ENCODE peak calls at places on chromosomes 12 and 14, in ten cellular contexts. M, W, V, F, R, S, L, U, Z and X are unnamed samples.

GRCh38 chr12:124083708-124084107 is 110.7 kb downstream of the ZNF664 start:
- DNase-seq in L (no peak), S (no peak), W (peak), R (no peak), F (no peak), U (no peak), Z (no peak), V (no peak), M (no peak), X (no peak)

GRCh38 chr12:118055865-118056773 is 4.9 kb downstream of the WSB2 start:
- DNase-seq in S (no peak), W (peak), F (no peak), R (no peak), M (no peak), Z (peak), U (no peak), L (no peak), V (no peak), X (no peak)

GRCh38 chr12:77382096-77382742 is 316.9 kb upstream of the E2F7 start:
- DNase-seq in S (no peak), F (no peak), U (no peak), R (no peak), M (no peak), L (no peak), W (no peak), Z (no peak), V (no peak), X (no peak)

GRCh38 chr12:106392746-106393145 is 35.2 kb downstream of the POLR3B start:
- DNase-seq in L (peak), M (no peak), F (no peak), V (no peak), S (no peak), R (peak), W (no peak), Z (no peak), U (no peak), X (no peak)

GRCh38 chr12:55996715-55997534 is at the start of gene SUOX:
- DNase-seq in R (peak), U (no peak), L (peak), V (peak), Z (peak), F (peak), S (peak), M (no peak), W (peak), X (peak)

GRCh38 chr14:88005050-88005481 is at the start of gene GPR65:
- DNase-seq in R (no peak), L (no peak), M (no peak), U (peak), W (no peak), F (no peak), Z (no peak), S (no peak), V (peak), X (no peak)

GRCh38 chr14:76844223-76844622 is 18.0 kb downstream of the LRRC74A start:
- DNase-seq in M (no peak), V (peak), W (no peak), U (peak), R (no peak), S (peak), F (peak), L (no peak), Z (peak), X (no peak)

GRCh38 chr14:36367985-36368774 is 47.7 kb upstream of the MBIP start:
- DNase-seq in L (no peak), V (no peak), Z (no peak), F (no peak), W (no peak), S (no peak), U (no peak), M (no peak), R (no peak), X (no peak)

GRCh38 chr12:51938744-51939143 is 12.8 kb upstream of the ACVR1B start:
- DNase-seq in W (no peak), U (no peak), R (no peak), S (no peak), V (no peak), F (no peak), M (no peak), Z (no peak), L (no peak), X (no peak)

GRCh38 chr12:123601602-123602489 is at the start of gene DDX55:
- DNase-seq in V (peak), M (peak), L (peak), U (peak), F (peak), R (peak), S (peak), W (peak), Z (peak), X (peak)

GRCh38 chr12:40733871-40734270 is 41.6 kb downstream of the CNTN1 start:
- DNase-seq in R (no peak), F (no peak), Z (no peak), L (no peak), S (no peak), V (no peak), U (no peak), W (no peak), M (no peak), X (no peak)

GRCh38 chr12:5395443-5396401 is 36.2 kb upstream of the NTF3 start:
- DNase-seq in V (no peak), M (no peak), W (no peak), Z (peak), F (no peak), R (no peak), S (no peak), L (no peak), U (no peak), X (no peak)

GRCh38 chr12:79194595-79194994 is 330.0 kb downstream of the SYT1 start:
- DNase-seq in L (no peak), M (no peak), Z (no peak), R (no peak), U (no peak), W (no peak), S (no peak), V (no peak), F (no peak), X (peak)

GRCh38 chr12:124217508-124217981 is 77.3 kb upstream of the RFLNA start:
- DNase-seq in Z (no peak), F (no peak), L (peak), V (no peak), R (peak), U (no peak), M (no peak), W (peak), S (no peak), X (no peak)

GRCh38 chr12:11500222-11500860 is 105.0 kb upstream of the PRB2 start:
- DNase-seq in V (peak), R (peak), U (peak), Z (peak), F (peak), L (peak), M (peak), W (peak), S (peak), X (peak)

GRCh38 chr14:34582117-34582680 is 42.7 kb upstream of the EAPP start:
- DNase-seq in M (no peak), V (no peak), W (no peak), U (no peak), Z (peak), R (no peak), L (no peak), S (peak), F (peak), X (no peak)

GRCh38 chr14:102264775-102265174 is 40.2 kb downstream of the MOK start:
- DNase-seq in U (no peak), W (no peak), Z (no peak), V (no peak), L (no peak), M (no peak), F (peak), R (no peak), S (no peak), X (no peak)

GRCh38 chr12:87687362-87687761 is 341.8 kb downstream of the C12orf50 start:
- DNase-seq in F (no peak), R (no peak), S (no peak), M (no peak), L (no peak), U (no peak), W (no peak), V (no peak), Z (no peak), X (no peak)

GRCh38 chr12:5012337-5012736 is 31.3 kb upstream of the KCNA5 start:
- DNase-seq in R (peak), V (no peak), U (no peak), Z (no peak), W (no peak), S (no peak), L (peak), F (peak), M (no peak), X (no peak)

GRCh38 chr14:89765346-89765745 is 189.2 kb downstream of the EFCAB11 start:
- DNase-seq in F (no peak), M (no peak), L (no peak), U (no peak), W (no peak), R (no peak), Z (no peak), S (no peak), V (no peak), X (no peak)

GRCh38 chr14:22428681-22429315 is 160.2 kb downstream of the DAD1 start:
- DNase-seq in U (no peak), F (no peak), V (no peak), S (no peak), W (no peak), L (no peak), M (no peak), R (no peak), Z (no peak), X (no peak)

GRCh38 chr12:90909069-90909676 is 45.8 kb downstream of the CCER1 start:
- DNase-seq in V (no peak), S (no peak), R (no peak), F (no peak), M (no peak), Z (no peak), U (no peak), L (peak), W (peak), X (peak)

GRCh38 chr14:95495093-95495492 is 21.4 kb downstream of the SYNE3 start:
- DNase-seq in L (no peak), R (peak), U (no peak), V (no peak), Z (no peak), M (no peak), W (no peak), F (no peak), S (no peak), X (no peak)

GRCh38 chr12:49024543-49024942 is 6.0 kb upstream of the PRKAG1 start:
- DNase-seq in F (no peak), Z (no peak), S (no peak), W (no peak), V (no peak), M (no peak), R (no peak), L (no peak), U (no peak), X (no peak)

GRCh38 chr12:105882404-105882803 is 256.4 kb downstream of the NUAK1 start:
- DNase-seq in R (no peak), S (no peak), Z (no peak), U (no peak), M (no peak), L (no peak), V (no peak), W (no peak), F (peak), X (no peak)

GRCh38 chr14:68249534-68250517 is 430.2 kb downstream of the RAD51B start:
- DNase-seq in W (no peak), V (no peak), L (no peak), U (no peak), Z (no peak), F (no peak), R (peak), S (no peak), M (no peak), X (no peak)

GRCh38 chr12:61996717-61997116 is 263.5 kb upstream of the USP15 start:
- DNase-seq in M (no peak), R (no peak), W (no peak), F (no peak), L (no peak), V (no peak), Z (no peak), U (no peak), S (no peak), X (no peak)

GRCh38 chr14:100107236-100107635 is 42.0 kb downstream of the EVL start:
- DNase-seq in M (no peak), Z (no peak), F (no peak), L (no peak), U (no peak), S (no peak), R (no peak), W (no peak), V (no peak), X (peak)

GRCh38 chr12:100940503-100940902 is 145.9 kb downstream of the ANO4 start:
- DNase-seq in F (no peak), L (no peak), M (no peak), Z (no peak), V (no peak), W (no peak), R (no peak), U (no peak), S (no peak), X (no peak)

GRCh38 chr12:106957617-106958016 is 1.9 kb downstream of the TMEM263 start:
- DNase-seq in Z (no peak), U (no peak), F (no peak), M (no peak), S (no peak), W (no peak), V (no peak), R (no peak), L (no peak), X (no peak)

GRCh38 chr14:93909429-93910128 is 17.6 kb upstream of the FAM181A start:
- DNase-seq in W (no peak), F (no peak), V (no peak), U (no peak), Z (peak), M (no peak), L (no peak), R (no peak), S (no peak), X (no peak)

GRCh38 chr12:95922231-95922630 is 20.2 kb downstream of the CCDC38 start:
- DNase-seq in V (no peak), L (no peak), R (no peak), U (no peak), M (no peak), S (no peak), W (no peak), F (no peak), Z (no peak), X (no peak)

GRCh38 chr12:113325938-113326337 is 9.0 kb downstream of the SLC8B1 start:
- DNase-seq in W (no peak), V (no peak), U (no peak), Z (no peak), S (no peak), F (peak), R (no peak), M (no peak), L (peak), X (no peak)

GRCh38 chr14:36295642-36296627 is 24.5 kb downstream of the MBIP start:
- DNase-seq in U (no peak), L (no peak), F (no peak), W (no peak), Z (no peak), S (no peak), V (no peak), M (no peak), R (no peak), X (no peak)